ENCODE peak calls at places on chromosomes 16 and 17, in six cellular contexts. F is H9, L is mesenchymal stem cell, M is IMR-90, R is H1, H is trophoblast cell. C is an unnamed sample.
A peak's percentile ranks its signal among the peaks of the same experiment; 100 is the strongest.

GRCh38 chr16:381788-382717 is at the start of gene PGAP6:
- DNase-seq in F (no peak), L (peak; percentile 44), M (peak; percentile 33), R (no peak), H (peak; percentile 25), C (no peak)

GRCh38 chr17:80939151-80940145 is 52.2 kb upstream of the CHMP6 start:
- DNase-seq in F (no peak), L (no peak), M (no peak), R (no peak), H (no peak), C (no peak)

GRCh38 chr17:38469875-38470274 is 41.6 kb downstream of the ARHGAP23 start:
- DNase-seq in F (no peak), L (peak; percentile 82), M (peak; percentile 72), R (no peak), H (no peak), C (no peak)

GRCh38 chr17:42362245-42362961 is 25.8 kb downstream of the STAT3 start:
- DNase-seq in F (no peak), L (no peak), M (no peak), R (no peak), H (peak; percentile 23), C (no peak)

GRCh38 chr17:59154721-59155438 is at the start of gene SKA2:
- DNase-seq in F (no peak), L (peak; percentile 100), M (no peak), R (peak; percentile 99), H (peak; percentile 84), C (peak; percentile 100)

GRCh38 chr17:8965394-8966168 is at the start of gene PIK3R5:
- DNase-seq in F (peak; percentile 97), L (no peak), M (no peak), R (peak; percentile 63), H (peak; percentile 54), C (peak; percentile 40)

GRCh38 chr17:30333503-30334240 is at the start of gene TMIGD1:
- DNase-seq in F (no peak), L (no peak), M (no peak), R (no peak), H (no peak), C (no peak)

GRCh38 chr16:2157480-2158261 is 2.1 kb downstream of the TRAF7 start:
- DNase-seq in F (no peak), L (no peak), M (no peak), R (no peak), H (no peak), C (no peak)

GRCh38 chr17:48567646-48568354 is 10.3 kb downstream of the HOXB4 start:
- DNase-seq in F (no peak), L (no peak), M (no peak), R (no peak), H (no peak), C (no peak)

GRCh38 chr16:8866118-8866883 is 2.5 kb downstream of the CARHSP1 start:
- DNase-seq in F (peak; percentile 95), L (peak; percentile 51), M (no peak), R (peak; percentile 87), H (no peak), C (peak; percentile 94)

GRCh38 chr17:40561871-40562611 is 3.2 kb downstream of the CCR7 start:
- DNase-seq in F (peak; percentile 42), L (no peak), M (no peak), R (no peak), H (no peak), C (no peak)

GRCh38 chr16:82660078-82660645 is 33.4 kb downstream of the CDH13 start:
- DNase-seq in F (peak; percentile 38), L (peak; percentile 17), M (peak; percentile 63), R (no peak), H (no peak), C (no peak)

GRCh38 chr17:16945513-16946201 is 26.3 kb downstream of the TNFRSF13B start:
- DNase-seq in F (peak; percentile 80), L (no peak), M (no peak), R (no peak), H (no peak), C (no peak)

DNA sequence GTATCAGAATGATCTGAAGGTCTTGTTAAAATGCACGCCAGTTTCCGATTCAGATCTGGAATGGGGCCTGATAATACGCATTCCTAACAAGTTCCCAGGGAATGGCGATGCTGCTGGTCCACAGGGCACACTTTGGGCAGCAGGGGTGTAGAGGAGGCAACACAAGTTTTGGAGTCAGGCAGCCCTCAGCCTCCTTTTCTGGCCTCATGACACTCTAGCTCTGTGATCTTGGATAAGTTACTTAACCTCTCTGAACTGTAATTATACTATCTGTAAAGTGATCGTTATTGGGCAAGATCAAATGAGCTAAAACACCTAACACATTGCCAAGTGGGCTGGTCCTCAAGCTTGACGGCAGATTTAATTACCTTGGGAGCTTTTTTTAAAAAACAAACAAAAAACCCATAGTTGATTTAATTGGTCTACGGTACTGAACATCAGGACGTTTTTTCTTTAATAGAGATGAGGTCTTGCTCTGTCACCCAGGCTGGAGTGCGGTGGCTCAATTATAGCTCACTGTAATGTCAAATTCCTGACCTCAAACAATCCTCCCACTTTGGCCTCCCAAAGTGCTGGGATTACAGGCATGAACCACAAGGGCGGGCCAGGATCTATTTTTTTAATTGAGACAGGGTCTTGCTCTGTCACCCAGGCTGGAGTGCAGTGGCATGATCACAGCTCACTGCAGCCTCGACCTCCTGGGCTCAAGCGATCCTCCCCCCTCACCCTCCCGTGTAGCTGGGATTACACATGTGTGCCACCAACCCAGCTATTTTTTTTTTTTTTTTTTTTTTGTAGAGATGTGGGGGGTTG is 10.0 kb upstream of the MRPS23 start:
- DNase-seq in F (no peak), L (no peak), M (no peak), R (no peak), H (no peak), C (no peak)
- H2AFZ ChIP-seq in F (no peak overlapping the region), L (no peak overlapping the region), M (no peak overlapping the region), R (no peak overlapping the region), H (no peak overlapping the region), C (no peak overlapping the region)

GRCh38 chr17:7716901-7717755 is at the start of gene DNAH2:
- DNase-seq in F (peak; percentile 98), L (peak; percentile 92), M (peak; percentile 90), R (peak; percentile 91), H (peak; percentile 35), C (peak; percentile 97)
- H3K18ac ChIP-seq in F (peak within 1 kb of the TSS; percentile 71), L (peak within 1 kb of the TSS; percentile 89), M (no peak within 1 kb of the TSS), R (peak within 1 kb of the TSS; percentile 97), H (peak within 1 kb of the TSS; percentile 89), C (peak within 1 kb of the TSS; percentile 98)

GRCh38 chr17:65104973-65105372 is 32.2 kb upstream of the RGS9 start:
- DNase-seq in F (no peak), L (no peak), M (no peak), R (no peak), H (no peak), C (no peak)
- H2AFZ ChIP-seq in F (no peak overlapping the region), L (no peak overlapping the region), M (no peak overlapping the region), R (no peak overlapping the region), H (no peak overlapping the region), C (no peak overlapping the region)

GRCh38 chr16:3717235-3718018 is at the start of gene TRAP1:
- DNase-seq in F (peak; percentile 71), L (peak; percentile 80), M (peak; percentile 75), R (no peak), H (peak; percentile 86), C (peak; percentile 76)
- H3K18ac ChIP-seq in F (peak within 1 kb of the TSS; percentile 89), L (peak within 1 kb of the TSS; percentile 95), M (peak within 1 kb of the TSS; percentile 20), R (peak within 1 kb of the TSS; percentile 91), H (peak within 1 kb of the TSS; percentile 99), C (peak within 1 kb of the TSS; percentile 97)

GRCh38 chr16:10529895-10530669 is 50.3 kb downstream of the EMP2 start:
- DNase-seq in F (no peak), L (no peak), M (no peak), R (no peak), H (no peak), C (no peak)
- H2AFZ ChIP-seq in F (no peak overlapping the region), L (no peak overlapping the region), M (no peak overlapping the region), R (no peak overlapping the region), H (no peak overlapping the region), C (no peak overlapping the region)

GRCh38 chr16:79299154-79299799 is 301.3 kb downstream of the MAF start:
- DNase-seq in F (peak; percentile 61), L (no peak), M (no peak), R (peak; percentile 68), H (no peak), C (peak; percentile 96)

GRCh38 chr16:79297297-79297696 is 303.2 kb downstream of the MAF start:
- DNase-seq in F (no peak), L (no peak), M (no peak), R (no peak), H (no peak), C (no peak)

GRCh38 chr16:79296491-79296890 is 304.0 kb downstream of the MAF start:
- DNase-seq in F (no peak), L (no peak), M (no peak), R (no peak), H (no peak), C (no peak)

GRCh38 chr16:79297805-79298204 is 302.7 kb downstream of the MAF start:
- DNase-seq in F (no peak), L (no peak), M (no peak), R (no peak), H (no peak), C (no peak)

GRCh38 chr16:79298476-79299153 is 301.9 kb downstream of the MAF start:
- DNase-seq in F (no peak), L (no peak), M (no peak), R (no peak), H (no peak), C (no peak)
- H3K18ac ChIP-seq in F (peak overlapping the region; percentile 65), L (no peak overlapping the region), M (no peak overlapping the region), R (peak overlapping the region; percentile 100), H (no peak overlapping the region), C (peak overlapping the region; percentile 24)

GRCh38 chr17:32558328-32558955 is 71.6 kb downstream of the CDK5R1 start:
- DNase-seq in F (no peak), L (no peak), M (no peak), R (no peak), H (no peak), C (no peak)
- H2AFZ ChIP-seq in F (no peak overlapping the region), L (no peak overlapping the region), M (no peak overlapping the region), R (no peak overlapping the region), H (no peak overlapping the region), C (peak overlapping the region; percentile 45)

C was measured in neuronal stem cell.